ENCODE peak calls at places on chromosomes 13 and 19, in eight cellular contexts. One of them, this sample, is unnamed.

GRCh38 chr13:24995225-24995804 is 100.6 kb upstream of the PABPC3 start:
- DNase-seq in astrocyte: peak; percentile 55
- DNase-seq in substantia nigra: peak; percentile 45
- DNase-seq in thoracic aorta: no peak
- DNase-seq in brain microvascular endothelial cell: peak; percentile 86
- DNase-seq in IMR-90: peak; percentile 82
- DNase-seq in stomach: peak; percentile 52
- DNase-seq in adrenal gland: peak; percentile 73
- DNase-seq in this sample: peak; percentile 68

GRCh38 chr13:53946500-53946899 is 917.9 kb downstream of the OLFM4 start:
- DNase-seq in astrocyte: no peak
- DNase-seq in substantia nigra: no peak
- DNase-seq in thoracic aorta: no peak
- DNase-seq in brain microvascular endothelial cell: no peak
- DNase-seq in IMR-90: no peak
- DNase-seq in stomach: no peak
- DNase-seq in adrenal gland: no peak
- DNase-seq in this sample: no peak

GRCh38 chr13:52109096-52109495 is 19.8 kb downstream of the NEK5 start:
- DNase-seq in astrocyte: no peak
- DNase-seq in substantia nigra: no peak
- DNase-seq in thoracic aorta: no peak
- DNase-seq in brain microvascular endothelial cell: no peak
- DNase-seq in IMR-90: no peak
- DNase-seq in stomach: no peak
- DNase-seq in adrenal gland: no peak
- DNase-seq in this sample: no peak

GRCh38 chr19:3468211-3468610 is 12.1 kb downstream of the SMIM24 start:
- DNase-seq in astrocyte: no peak
- DNase-seq in substantia nigra: no peak
- DNase-seq in thoracic aorta: no peak
- DNase-seq in brain microvascular endothelial cell: no peak
- DNase-seq in IMR-90: no peak
- DNase-seq in stomach: no peak
- DNase-seq in adrenal gland: no peak
- DNase-seq in this sample: no peak

GRCh38 chr19:50489461-50490011 is 12.9 kb upstream of the GARIN5A start:
- DNase-seq in astrocyte: no peak
- DNase-seq in substantia nigra: no peak
- DNase-seq in thoracic aorta: no peak
- DNase-seq in brain microvascular endothelial cell: no peak
- DNase-seq in IMR-90: no peak
- DNase-seq in stomach: no peak
- DNase-seq in adrenal gland: no peak
- DNase-seq in this sample: no peak

GRCh38 chr13:59680429-59681024 is 483.2 kb downstream of the DIAPH3 start:
- DNase-seq in astrocyte: no peak
- DNase-seq in substantia nigra: no peak
- DNase-seq in thoracic aorta: no peak
- DNase-seq in brain microvascular endothelial cell: no peak
- DNase-seq in IMR-90: peak; percentile 33
- DNase-seq in stomach: no peak
- DNase-seq in adrenal gland: no peak
- DNase-seq in this sample: peak; percentile 41

GRCh38 chr19:538641-539428 is 5.0 kb upstream of the GZMM start:
- DNase-seq in astrocyte: no peak
- DNase-seq in substantia nigra: no peak
- DNase-seq in thoracic aorta: no peak
- DNase-seq in brain microvascular endothelial cell: no peak
- DNase-seq in IMR-90: no peak
- DNase-seq in stomach: no peak
- DNase-seq in adrenal gland: no peak
- DNase-seq in this sample: no peak

GRCh38 chr19:12788682-12789097 is 2.6 kb upstream of the JUNB start:
- DNase-seq in astrocyte: no peak
- DNase-seq in substantia nigra: peak; percentile 58
- DNase-seq in thoracic aorta: no peak
- DNase-seq in brain microvascular endothelial cell: peak; percentile 67
- DNase-seq in IMR-90: peak; percentile 75
- DNase-seq in stomach: peak; percentile 81
- DNase-seq in adrenal gland: peak; percentile 91
- DNase-seq in this sample: peak; percentile 82

GRCh38 chr19:43501661-43502418 is 2.7 kb downstream of the PHLDB3 start:
- DNase-seq in astrocyte: no peak
- DNase-seq in substantia nigra: no peak
- DNase-seq in thoracic aorta: no peak
- DNase-seq in brain microvascular endothelial cell: no peak
- DNase-seq in IMR-90: no peak
- DNase-seq in stomach: no peak
- DNase-seq in adrenal gland: peak; percentile 6
- DNase-seq in this sample: no peak

GRCh38 chr19:44112802-44113137 is 429 bp upstream of the ZNF225 start:
- DNase-seq in astrocyte: no peak
- DNase-seq in substantia nigra: no peak
- DNase-seq in thoracic aorta: no peak
- DNase-seq in brain microvascular endothelial cell: no peak
- DNase-seq in IMR-90: no peak
- DNase-seq in stomach: no peak
- DNase-seq in adrenal gland: no peak
- DNase-seq in this sample: no peak

GRCh38 chr19:18461471-18461870 is 23.5 kb upstream of the ISYNA1 start:
- DNase-seq in astrocyte: no peak
- DNase-seq in substantia nigra: no peak
- DNase-seq in thoracic aorta: no peak
- DNase-seq in brain microvascular endothelial cell: no peak
- DNase-seq in IMR-90: no peak
- DNase-seq in stomach: no peak
- DNase-seq in adrenal gland: no peak
- DNase-seq in this sample: no peak
- H3K27ac ChIP-seq in astrocyte: no peak overlapping the region
- H3K27ac ChIP-seq in substantia nigra: no peak overlapping the region
- H3K27ac ChIP-seq in thoracic aorta: peak overlapping the region; percentile 89
- H3K27ac ChIP-seq in brain microvascular endothelial cell: no peak overlapping the region
- H3K27ac ChIP-seq in IMR-90: no peak overlapping the region
- H3K27ac ChIP-seq in stomach: peak overlapping the region; percentile 81
- H3K27ac ChIP-seq in adrenal gland: no peak overlapping the region
- H3K27ac ChIP-seq in this sample: no peak overlapping the region

GRCh38 chr13:26880741-26881140 is 120.2 kb upstream of the GPR12 start:
- DNase-seq in astrocyte: no peak
- DNase-seq in substantia nigra: no peak
- DNase-seq in thoracic aorta: no peak
- DNase-seq in brain microvascular endothelial cell: no peak
- DNase-seq in IMR-90: peak; percentile 2
- DNase-seq in stomach: no peak
- DNase-seq in adrenal gland: no peak
- DNase-seq in this sample: no peak
- H3K27ac ChIP-seq in astrocyte: no peak overlapping the region
- H3K27ac ChIP-seq in substantia nigra: no peak overlapping the region
- H3K27ac ChIP-seq in thoracic aorta: no peak overlapping the region
- H3K27ac ChIP-seq in brain microvascular endothelial cell: no peak overlapping the region
- H3K27ac ChIP-seq in IMR-90: no peak overlapping the region
- H3K27ac ChIP-seq in stomach: no peak overlapping the region
- H3K27ac ChIP-seq in adrenal gland: no peak overlapping the region
- H3K27ac ChIP-seq in this sample: no peak overlapping the region

GRCh38 chr13:113064534-113065405 is 40.8 kb upstream of the F7 start:
- DNase-seq in astrocyte: peak; percentile 66
- DNase-seq in substantia nigra: no peak
- DNase-seq in thoracic aorta: no peak
- DNase-seq in brain microvascular endothelial cell: peak; percentile 35
- DNase-seq in IMR-90: peak; percentile 60
- DNase-seq in stomach: no peak
- DNase-seq in adrenal gland: no peak
- DNase-seq in this sample: no peak
- H3K27ac ChIP-seq in astrocyte: peak overlapping the region; percentile 11
- H3K27ac ChIP-seq in substantia nigra: peak overlapping the region; percentile 66
- H3K27ac ChIP-seq in thoracic aorta: no peak overlapping the region
- H3K27ac ChIP-seq in brain microvascular endothelial cell: no peak overlapping the region
- H3K27ac ChIP-seq in IMR-90: no peak overlapping the region
- H3K27ac ChIP-seq in stomach: no peak overlapping the region
- H3K27ac ChIP-seq in adrenal gland: no peak overlapping the region
- H3K27ac ChIP-seq in this sample: no peak overlapping the region

DNA sequence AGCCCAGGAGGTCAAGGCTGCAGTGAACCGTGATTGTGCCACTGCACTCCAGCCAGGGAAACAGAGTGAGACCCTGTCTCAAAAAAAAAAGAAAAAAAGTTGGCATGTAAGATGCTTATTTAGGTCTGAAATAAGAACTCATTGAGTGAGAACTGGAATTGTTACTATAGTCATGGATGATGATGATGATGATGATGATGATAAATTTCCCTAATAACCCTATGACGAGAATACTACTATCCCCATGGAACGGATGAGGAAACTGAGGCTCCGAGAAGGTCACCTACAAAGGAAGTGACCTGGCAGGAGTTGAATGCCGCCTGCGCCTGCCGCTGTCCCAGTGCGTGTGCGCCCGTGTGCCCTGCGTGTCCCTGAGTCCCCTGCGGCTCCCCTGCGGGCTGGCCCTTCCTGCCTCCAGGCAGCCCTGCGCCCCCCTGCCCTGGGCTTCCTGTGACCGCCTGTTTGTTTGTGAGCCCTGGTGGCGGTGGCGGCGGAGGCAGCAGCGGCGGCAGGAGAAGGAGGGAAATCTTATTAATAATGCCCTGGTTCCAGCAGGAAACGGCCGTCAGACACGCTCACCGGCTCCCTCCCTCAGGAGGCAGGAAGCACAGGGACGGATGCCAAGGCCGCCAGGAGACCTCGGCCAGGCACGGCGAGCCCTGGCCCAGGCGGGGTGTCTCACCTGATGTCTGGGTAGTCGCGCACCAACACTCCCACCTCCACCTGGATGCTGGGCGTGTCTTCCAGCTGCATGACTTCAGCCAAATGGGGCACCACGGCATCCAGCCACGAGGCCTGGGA is 29.6 kb downstream of the EXOC3L2 start:
- DNase-seq in astrocyte: no peak
- DNase-seq in substantia nigra: no peak
- DNase-seq in thoracic aorta: no peak
- DNase-seq in brain microvascular endothelial cell: no peak
- DNase-seq in IMR-90: no peak
- DNase-seq in stomach: peak; percentile 77
- DNase-seq in adrenal gland: peak; percentile 55
- DNase-seq in this sample: peak; percentile 60
- H3K27ac ChIP-seq in astrocyte: no peak overlapping the region
- H3K27ac ChIP-seq in substantia nigra: no peak overlapping the region
- H3K27ac ChIP-seq in thoracic aorta: no peak overlapping the region
- H3K27ac ChIP-seq in brain microvascular endothelial cell: no peak overlapping the region
- H3K27ac ChIP-seq in IMR-90: no peak overlapping the region
- H3K27ac ChIP-seq in stomach: no peak overlapping the region
- H3K27ac ChIP-seq in adrenal gland: no peak overlapping the region
- H3K27ac ChIP-seq in this sample: no peak overlapping the region

GRCh38 chr19:1888385-1888784 is 3.1 kb upstream of the ABHD17A start:
- DNase-seq in astrocyte: no peak
- DNase-seq in substantia nigra: no peak
- DNase-seq in thoracic aorta: no peak
- DNase-seq in brain microvascular endothelial cell: no peak
- DNase-seq in IMR-90: no peak
- DNase-seq in stomach: no peak
- DNase-seq in adrenal gland: no peak
- DNase-seq in this sample: no peak

GRCh38 chr19:1896508-1896907 is 8.7 kb upstream of the ADAT3 start:
- DNase-seq in astrocyte: no peak
- DNase-seq in substantia nigra: no peak
- DNase-seq in thoracic aorta: no peak
- DNase-seq in brain microvascular endothelial cell: no peak
- DNase-seq in IMR-90: no peak
- DNase-seq in stomach: no peak
- DNase-seq in adrenal gland: no peak
- DNase-seq in this sample: no peak

GRCh38 chr19:1889907-1890306 is 4.6 kb upstream of the ABHD17A start:
- DNase-seq in astrocyte: no peak
- DNase-seq in substantia nigra: no peak
- DNase-seq in thoracic aorta: no peak
- DNase-seq in brain microvascular endothelial cell: no peak
- DNase-seq in IMR-90: no peak
- DNase-seq in stomach: no peak
- DNase-seq in adrenal gland: no peak
- DNase-seq in this sample: no peak

GRCh38 chr19:1893791-1894190 is 8.5 kb upstream of the ABHD17A start:
- DNase-seq in astrocyte: no peak
- DNase-seq in substantia nigra: no peak
- DNase-seq in thoracic aorta: no peak
- DNase-seq in brain microvascular endothelial cell: no peak
- DNase-seq in IMR-90: no peak
- DNase-seq in stomach: no peak
- DNase-seq in adrenal gland: no peak
- DNase-seq in this sample: no peak
- H3K27ac ChIP-seq in astrocyte: no peak overlapping the region
- H3K27ac ChIP-seq in substantia nigra: no peak overlapping the region
- H3K27ac ChIP-seq in thoracic aorta: no peak overlapping the region
- H3K27ac ChIP-seq in brain microvascular endothelial cell: no peak overlapping the region
- H3K27ac ChIP-seq in IMR-90: no peak overlapping the region
- H3K27ac ChIP-seq in stomach: no peak overlapping the region
- H3K27ac ChIP-seq in adrenal gland: no peak overlapping the region
- H3K27ac ChIP-seq in this sample: no peak overlapping the region

DNA sequence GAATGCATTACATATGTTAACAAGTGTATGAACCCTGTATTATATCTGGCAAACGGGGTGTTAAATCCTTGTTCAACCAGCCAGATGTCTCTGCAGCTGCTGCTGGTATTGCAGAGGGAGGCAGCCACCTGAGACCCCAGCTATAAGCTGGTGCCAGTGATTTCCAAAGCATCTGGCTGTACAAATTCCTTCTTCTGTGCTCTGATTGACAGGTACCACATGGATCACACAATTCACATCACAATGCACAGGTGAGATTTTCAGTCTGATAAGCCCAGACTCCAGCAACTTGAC is 19.7 kb downstream of the TNFSF11 start:
- DNase-seq in astrocyte: no peak
- DNase-seq in substantia nigra: no peak
- DNase-seq in thoracic aorta: no peak
- DNase-seq in brain microvascular endothelial cell: no peak
- DNase-seq in IMR-90: no peak
- DNase-seq in stomach: no peak
- DNase-seq in adrenal gland: no peak
- DNase-seq in this sample: no peak
- H3K27ac ChIP-seq in astrocyte: no peak overlapping the region
- H3K27ac ChIP-seq in substantia nigra: no peak overlapping the region
- H3K27ac ChIP-seq in thoracic aorta: no peak overlapping the region
- H3K27ac ChIP-seq in brain microvascular endothelial cell: no peak overlapping the region
- H3K27ac ChIP-seq in IMR-90: no peak overlapping the region
- H3K27ac ChIP-seq in stomach: no peak overlapping the region
- H3K27ac ChIP-seq in adrenal gland: no peak overlapping the region
- H3K27ac ChIP-seq in this sample: no peak overlapping the region

GRCh38 chr19:34298891-34299510 is 44.6 kb downstream of the GARRE1 start:
- DNase-seq in astrocyte: no peak
- DNase-seq in substantia nigra: no peak
- DNase-seq in thoracic aorta: no peak
- DNase-seq in brain microvascular endothelial cell: no peak
- DNase-seq in IMR-90: no peak
- DNase-seq in stomach: no peak
- DNase-seq in adrenal gland: no peak
- DNase-seq in this sample: no peak
- H3K27ac ChIP-seq in astrocyte: no peak overlapping the region
- H3K27ac ChIP-seq in substantia nigra: no peak overlapping the region
- H3K27ac ChIP-seq in thoracic aorta: no peak overlapping the region
- H3K27ac ChIP-seq in brain microvascular endothelial cell: no peak overlapping the region
- H3K27ac ChIP-seq in IMR-90: no peak overlapping the region
- H3K27ac ChIP-seq in stomach: no peak overlapping the region
- H3K27ac ChIP-seq in adrenal gland: no peak overlapping the region
- H3K27ac ChIP-seq in this sample: no peak overlapping the region